ENCODE peak calls at places on chromosomes 16 and 17, in ten cellular contexts. T is heart right ventricle, Y is type B pancreatic cell, D is GM10248, O is AG04450, C is endodermal cell, P is AG09309, U is ovary, V is PC-3, G is RWPE1. H is an unnamed sample.

GRCh38 chr16:10265770-10266615 is 83.8 kb upstream of the GRIN2A start:
- DNase-seq in T (no peak), Y (no peak), C (no peak), D (no peak), O (no peak), G (no peak), P (no peak), U (no peak), V (no peak), H (no peak)

GRCh38 chr16:30728904-30729672 is 19.1 kb upstream of the PHKG2 start:
- DNase-seq in P (no peak), T (no peak), O (no peak), U (no peak), V (no peak), D (no peak), G (no peak), C (no peak), Y (no peak), H (no peak)

GRCh38 chr17:18099516-18099915 is 9.0 kb upstream of the MYO15A start:
- DNase-seq in V (no peak), T (no peak), P (no peak), Y (no peak), U (no peak), G (no peak), C (no peak), O (no peak), D (no peak), H (no peak)

GRCh38 chr16:1612320-1613111 is at the start of gene CRAMP1:
- DNase-seq in D (no peak), G (peak; percentile 38), V (no peak), C (peak; percentile 65), O (no peak), Y (no peak), P (no peak), U (no peak), T (no peak), H (no peak)

GRCh38 chr16:65059421-65059980 is 62.4 kb downstream of the CDH11 start:
- DNase-seq in U (no peak), T (no peak), O (no peak), D (no peak), C (peak; percentile 5), Y (no peak), G (no peak), V (no peak), P (no peak), H (no peak)

GRCh38 chr17:58121925-58122324 is 26.3 kb upstream of the OR4D1 start:
- DNase-seq in Y (no peak), G (peak; percentile 39), T (no peak), U (no peak), P (no peak), C (peak; percentile 75), O (no peak), D (peak; percentile 34), V (peak; percentile 77), H (peak; percentile 21)

GRCh38 chr16:71172808-71173207 is 57.7 kb downstream of the HYDIN start:
- DNase-seq in P (no peak), O (no peak), T (peak; percentile 7), V (no peak), Y (no peak), C (no peak), D (no peak), G (no peak), U (no peak), H (no peak)

GRCh38 chr17:48612456-48612853 is 1.6 kb upstream of the HOXB7 start:
- DNase-seq in D (no peak), C (no peak), O (no peak), G (no peak), P (no peak), U (no peak), Y (no peak), V (no peak), T (no peak), H (no peak)

GRCh38 chr17:21161498-21162393 is 35.0 kb downstream of the DHRS7B start:
- DNase-seq in T (no peak), O (no peak), V (no peak), D (no peak), P (peak; percentile 92), G (no peak), Y (no peak), U (no peak), C (no peak), H (no peak)

GRCh38 chr17:82016875-82017459 is 5.7 kb downstream of the CENPX start:
- DNase-seq in P (no peak), Y (no peak), D (no peak), C (no peak), U (no peak), T (no peak), G (no peak), O (no peak), V (no peak), H (no peak)

GRCh38 chr16:23296994-23297393 is 5.1 kb upstream of the SCNN1B start:
- DNase-seq in V (peak; percentile 26), U (no peak), P (no peak), C (peak; percentile 87), O (no peak), T (no peak), Y (no peak), G (no peak), D (peak; percentile 56), H (no peak)

GRCh38 chr16:50559804-50560514 is 11.8 kb downstream of the NKD1 start:
- DNase-seq in O (no peak), C (no peak), Y (no peak), G (no peak), T (no peak), P (no peak), U (no peak), V (no peak), D (no peak), H (no peak)

GRCh38 chr16:6558133-6558532 is 774.5 kb upstream of the RBFOX1 start:
- DNase-seq in U (no peak), V (no peak), D (no peak), P (no peak), T (no peak), C (peak; percentile 90), Y (no peak), G (no peak), O (no peak), H (no peak)

GRCh38 chr17:38663125-38663751 is 11.5 kb downstream of the EPOP start:
- DNase-seq in O (no peak), U (no peak), P (no peak), V (peak; percentile 73), D (peak; percentile 78), T (peak; percentile 44), G (peak; percentile 56), Y (peak; percentile 80), C (peak; percentile 99), H (peak; percentile 83)
- TF ChIP-seq CTCF in O (peak; percentile 74), U (no peak), P (peak; percentile 81), V (peak; percentile 81), D (peak; percentile 96), T (peak; percentile 69), G (peak; percentile 74), Y (peak; percentile 89), C (peak; percentile 97), H (peak; percentile 85)

GRCh38 chr16:80081851-80082250 is 458.9 kb upstream of the DYNLRB2 start:
- DNase-seq in C (no peak), T (no peak), P (no peak), O (no peak), D (no peak), V (no peak), Y (no peak), U (no peak), G (no peak), H (no peak)

GRCh38 chr16:80084163-80084562 is 456.6 kb upstream of the DYNLRB2 start:
- DNase-seq in D (no peak), C (no peak), G (no peak), P (no peak), V (no peak), O (no peak), Y (no peak), U (peak; percentile 13), T (no peak), H (no peak)

GRCh38 chr16:80085606-80086005 is 455.2 kb upstream of the DYNLRB2 start:
- DNase-seq in O (no peak), Y (no peak), D (no peak), U (no peak), G (no peak), P (no peak), V (peak; percentile 46), T (no peak), C (no peak), H (no peak)

GRCh38 chr16:80080287-80080851 is 460.4 kb upstream of the DYNLRB2 start:
- DNase-seq in U (no peak), P (no peak), O (no peak), T (no peak), Y (no peak), V (no peak), G (no peak), C (no peak), D (no peak), H (no peak)

DNA sequence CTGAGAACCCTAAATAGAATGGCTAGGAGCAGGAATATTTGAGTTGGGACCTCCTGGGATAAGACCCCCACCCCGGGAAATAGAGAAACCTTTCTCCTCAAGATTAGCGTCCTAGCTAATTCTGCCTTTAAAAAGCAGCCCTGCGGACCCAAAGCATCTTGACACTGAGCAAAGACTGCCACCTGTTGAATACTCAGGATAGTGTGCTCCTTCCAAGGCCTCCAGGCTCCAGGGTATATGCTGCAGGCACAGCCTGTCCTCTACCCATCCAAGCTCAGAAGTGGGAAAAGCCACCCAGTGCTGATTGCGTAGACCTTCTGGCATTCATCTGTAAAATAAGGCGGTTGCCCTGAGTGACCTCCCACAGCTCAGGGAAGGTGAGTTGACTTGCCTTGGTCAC is 456.2 kb upstream of the DYNLRB2 start:
- DNase-seq in V (peak; percentile 26), Y (no peak), U (peak; percentile 67), P (peak; percentile 18), C (peak; percentile 82), T (peak; percentile 46), O (no peak), D (no peak), G (peak; percentile 26), H (no peak)
- TF ChIP-seq CTCF in V (peak; percentile 42), Y (peak; percentile 76), U (peak; percentile 66), P (peak; percentile 61), C (peak; percentile 85), T (peak; percentile 72), O (peak; percentile 35), D (no peak), G (peak; percentile 25), H (no peak)

GRCh38 chr17:80252871-80253270 is 7.8 kb upstream of the RNF213 start:
- DNase-seq in U (no peak), D (peak; percentile 82), T (no peak), V (peak; percentile 83), O (no peak), Y (no peak), P (no peak), G (peak; percentile 80), C (peak; percentile 91), H (peak; percentile 51)
- TF ChIP-seq CTCF in U (no peak), D (peak; percentile 68), T (peak; percentile 55), V (peak; percentile 91), O (peak; percentile 34), Y (peak; percentile 59), P (peak; percentile 44), G (peak; percentile 89), C (peak; percentile 75), H (peak; percentile 35)

GRCh38 chr17:19867654-19868395 is at the start of gene ULK2:
- DNase-seq in T (peak; percentile 34), U (peak; percentile 61), V (peak; percentile 61), C (peak; percentile 92), Y (peak; percentile 84), O (peak; percentile 21), G (peak; percentile 52), P (peak; percentile 27), D (peak; percentile 67), H (no peak)

GRCh38 chr17:19867094-19867653 is 562 bp downstream of the ULK2 start:
- DNase-seq in V (peak; percentile 60), C (peak; percentile 95), G (peak; percentile 55), Y (peak; percentile 72), D (peak; percentile 70), P (peak; percentile 17), U (peak; percentile 66), T (peak; percentile 66), O (no peak), H (no peak)
- TF ChIP-seq CTCF in V (peak; percentile 35), C (peak; percentile 57), G (no peak), Y (peak; percentile 43), D (peak; percentile 30), P (peak; percentile 48), U (no peak), T (peak; percentile 49), O (peak; percentile 55), H (no peak)

H was measured in D721Med.